ENCODE peak calls at places on chromosome 6, in four cellular contexts. J is NCI-H774, Z is pons, W is NCI-H1417. E is an unnamed sample.

GRCh38 chr6:85401186-85402062 is 48.5 kb upstream of the NT5E start:
- DNase-seq in J (peak; percentile 25), Z (no peak), W (peak; percentile 43), E (no peak)

GRCh38 chr6:169923468-169924464 is 172.3 kb downstream of the ERMARD start:
- DNase-seq in J (no peak), Z (no peak), W (no peak), E (no peak)

GRCh38 chr6:7910654-7911344 is at the start of gene TXNDC5:
- DNase-seq in J (peak; percentile 76), Z (peak; percentile 51), W (peak; percentile 81), E (no peak)

GRCh38 chr6:44264154-44265002 is 973 bp downstream of the NFKBIE start:
- DNase-seq in J (no peak), Z (peak; percentile 60), W (no peak), E (no peak)

GRCh38 chr6:43990627-43991619 is 136.3 kb downstream of the MRPL14 start:
- DNase-seq in J (no peak), Z (no peak), W (peak; percentile 60), E (no peak)

GRCh38 chr6:1130692-1131091 is 181.2 kb upstream of the FOXQ1 start:
- DNase-seq in J (no peak), Z (no peak), W (no peak), E (no peak)

GRCh38 chr6:155100087-155100486 is 105.0 kb downstream of the TIAM2 start:
- DNase-seq in J (peak; percentile 51), Z (peak; percentile 14), W (peak; percentile 70), E (no peak)

GRCh38 chr6:21390537-21391213 is 202.9 kb upstream of the SOX4 start:
- DNase-seq in J (no peak), Z (no peak), W (peak; percentile 61), E (no peak)

GRCh38 chr6:161493731-161494130 is 219.9 kb upstream of the AGPAT4 start:
- DNase-seq in J (no peak), Z (no peak), W (no peak), E (no peak)

E was measured in keratinocyte.